ENCODE peak calls at places on chromosomes 2 and 18, in four cellular contexts. One of them, this sample, is unnamed.

GRCh38 chr2:56334622-56335021 is 150.8 kb downstream of the CCDC85A start:
- DNase-seq in ecto neural progenitor cell: no peak
- DNase-seq in WERI-Rb-1: no peak
- DNase-seq in stimulated activated CD8-positive, alpha-beta memory T cell treated with anti-CD3 and anti-CD28 coated beads, Interleukin-4, amount 100 ng/mL, for 1 hour: no peak
- DNase-seq in this sample: no peak

GRCh38 chr2:17386771-17387170 is 131.5 kb downstream of the RAD51AP2 start:
- DNase-seq in stimulated activated CD8-positive, alpha-beta memory T cell treated with anti-CD3 and anti-CD28 coated beads, Interleukin-4, amount 100 ng/mL, for 1 hour: no peak
- DNase-seq in ecto neural progenitor cell: no peak
- DNase-seq in WERI-Rb-1: no peak
- DNase-seq in this sample: no peak

GRCh38 chr18:75679347-75679746 is 251.8 kb upstream of the SMIM21 start:
- DNase-seq in ecto neural progenitor cell: no peak
- DNase-seq in WERI-Rb-1: no peak
- DNase-seq in stimulated activated CD8-positive, alpha-beta memory T cell treated with anti-CD3 and anti-CD28 coated beads, Interleukin-4, amount 100 ng/mL, for 1 hour: no peak
- DNase-seq in this sample: no peak

GRCh38 chr2:80244905-80245584 is 59.5 kb downstream of the LRRTM1 start:
- DNase-seq in WERI-Rb-1: no peak
- DNase-seq in ecto neural progenitor cell: no peak
- DNase-seq in stimulated activated CD8-positive, alpha-beta memory T cell treated with anti-CD3 and anti-CD28 coated beads, Interleukin-4, amount 100 ng/mL, for 1 hour: no peak
- DNase-seq in this sample: no peak

GRCh38 chr2:150630587-150631235 is 143.2 kb upstream of the RND3 start:
- DNase-seq in stimulated activated CD8-positive, alpha-beta memory T cell treated with anti-CD3 and anti-CD28 coated beads, Interleukin-4, amount 100 ng/mL, for 1 hour: no peak
- DNase-seq in ecto neural progenitor cell: no peak
- DNase-seq in WERI-Rb-1: no peak
- DNase-seq in this sample: no peak

GRCh38 chr18:48867978-48868377 is 82.8 kb downstream of the SMAD7 start:
- DNase-seq in stimulated activated CD8-positive, alpha-beta memory T cell treated with anti-CD3 and anti-CD28 coated beads, Interleukin-4, amount 100 ng/mL, for 1 hour: no peak
- DNase-seq in WERI-Rb-1: no peak
- DNase-seq in ecto neural progenitor cell: no peak
- DNase-seq in this sample: no peak

GRCh38 chr2:100603945-100604633 is 41.3 kb downstream of the PDCL3 start:
- DNase-seq in stimulated activated CD8-positive, alpha-beta memory T cell treated with anti-CD3 and anti-CD28 coated beads, Interleukin-4, amount 100 ng/mL, for 1 hour: no peak
- DNase-seq in WERI-Rb-1: no peak
- DNase-seq in ecto neural progenitor cell: no peak
- DNase-seq in this sample: no peak

GRCh38 chr2:160306985-160307384 is 106.9 kb upstream of the ITGB6 start:
- DNase-seq in stimulated activated CD8-positive, alpha-beta memory T cell treated with anti-CD3 and anti-CD28 coated beads, Interleukin-4, amount 100 ng/mL, for 1 hour: no peak
- DNase-seq in ecto neural progenitor cell: no peak
- DNase-seq in WERI-Rb-1: no peak
- DNase-seq in this sample: no peak

GRCh38 chr2:38835015-38835601 is 40.6 kb downstream of the DHX57 start:
- DNase-seq in WERI-Rb-1: no peak
- DNase-seq in ecto neural progenitor cell: no peak
- DNase-seq in stimulated activated CD8-positive, alpha-beta memory T cell treated with anti-CD3 and anti-CD28 coated beads, Interleukin-4, amount 100 ng/mL, for 1 hour: no peak
- DNase-seq in this sample: peak; percentile 5

GRCh38 chr2:54122939-54123338 is 7.5 kb downstream of the ACYP2 start:
- DNase-seq in ecto neural progenitor cell: no peak
- DNase-seq in stimulated activated CD8-positive, alpha-beta memory T cell treated with anti-CD3 and anti-CD28 coated beads, Interleukin-4, amount 100 ng/mL, for 1 hour: no peak
- DNase-seq in WERI-Rb-1: no peak
- DNase-seq in this sample: no peak

GRCh38 chr18:31513189-31513907 is 15.4 kb downstream of the DSG2 start:
- DNase-seq in WERI-Rb-1: no peak
- DNase-seq in ecto neural progenitor cell: no peak
- DNase-seq in stimulated activated CD8-positive, alpha-beta memory T cell treated with anti-CD3 and anti-CD28 coated beads, Interleukin-4, amount 100 ng/mL, for 1 hour: no peak
- DNase-seq in this sample: no peak

GRCh38 chr2:135679125-135679524 is 62.5 kb upstream of the UBXN4 start:
- DNase-seq in stimulated activated CD8-positive, alpha-beta memory T cell treated with anti-CD3 and anti-CD28 coated beads, Interleukin-4, amount 100 ng/mL, for 1 hour: no peak
- DNase-seq in ecto neural progenitor cell: no peak
- DNase-seq in WERI-Rb-1: no peak
- DNase-seq in this sample: no peak

GRCh38 chr18:73645175-73645715 is 502.4 kb downstream of the FBXO15 start:
- DNase-seq in ecto neural progenitor cell: no peak
- DNase-seq in stimulated activated CD8-positive, alpha-beta memory T cell treated with anti-CD3 and anti-CD28 coated beads, Interleukin-4, amount 100 ng/mL, for 1 hour: no peak
- DNase-seq in WERI-Rb-1: no peak
- DNase-seq in this sample: no peak

GRCh38 chr18:41745166-41746049 is 209.6 kb upstream of the PIK3C3 start:
- DNase-seq in WERI-Rb-1: peak; percentile 66
- DNase-seq in stimulated activated CD8-positive, alpha-beta memory T cell treated with anti-CD3 and anti-CD28 coated beads, Interleukin-4, amount 100 ng/mL, for 1 hour: no peak
- DNase-seq in ecto neural progenitor cell: peak; percentile 77
- DNase-seq in this sample: peak; percentile 58

GRCh38 chr2:132416996-132417395 is 391 bp downstream of the GPR39 start:
- DNase-seq in ecto neural progenitor cell: no peak
- DNase-seq in stimulated activated CD8-positive, alpha-beta memory T cell treated with anti-CD3 and anti-CD28 coated beads, Interleukin-4, amount 100 ng/mL, for 1 hour: no peak
- DNase-seq in WERI-Rb-1: peak; percentile 22
- DNase-seq in this sample: peak; percentile 49

GRCh38 chr18:31680836-31681568 is 3.4 kb downstream of the B4GALT6 start:
- DNase-seq in stimulated activated CD8-positive, alpha-beta memory T cell treated with anti-CD3 and anti-CD28 coated beads, Interleukin-4, amount 100 ng/mL, for 1 hour: no peak
- DNase-seq in ecto neural progenitor cell: no peak
- DNase-seq in WERI-Rb-1: no peak
- DNase-seq in this sample: no peak

GRCh38 chr2:216535454-216535995 is 36.9 kb downstream of the RPL37A start:
- DNase-seq in WERI-Rb-1: no peak
- DNase-seq in stimulated activated CD8-positive, alpha-beta memory T cell treated with anti-CD3 and anti-CD28 coated beads, Interleukin-4, amount 100 ng/mL, for 1 hour: no peak
- DNase-seq in ecto neural progenitor cell: no peak
- DNase-seq in this sample: no peak

GRCh38 chr2:67156796-67157195 is 240.3 kb upstream of the ETAA1 start:
- DNase-seq in WERI-Rb-1: no peak
- DNase-seq in stimulated activated CD8-positive, alpha-beta memory T cell treated with anti-CD3 and anti-CD28 coated beads, Interleukin-4, amount 100 ng/mL, for 1 hour: no peak
- DNase-seq in ecto neural progenitor cell: no peak
- DNase-seq in this sample: no peak

GRCh38 chr2:67612576-67612981 is 215.4 kb downstream of the ETAA1 start:
- DNase-seq in ecto neural progenitor cell: no peak
- DNase-seq in WERI-Rb-1: no peak
- DNase-seq in stimulated activated CD8-positive, alpha-beta memory T cell treated with anti-CD3 and anti-CD28 coated beads, Interleukin-4, amount 100 ng/mL, for 1 hour: no peak
- DNase-seq in this sample: no peak

GRCh38 chr2:233225230-233226068 is 26.0 kb upstream of the ATG16L1 start:
- DNase-seq in ecto neural progenitor cell: no peak
- DNase-seq in WERI-Rb-1: no peak
- DNase-seq in stimulated activated CD8-positive, alpha-beta memory T cell treated with anti-CD3 and anti-CD28 coated beads, Interleukin-4, amount 100 ng/mL, for 1 hour: no peak
- DNase-seq in this sample: no peak

GRCh38 chr2:12763486-12763885 is 46.8 kb downstream of the TRIB2 start:
- DNase-seq in WERI-Rb-1: no peak
- DNase-seq in ecto neural progenitor cell: no peak
- DNase-seq in stimulated activated CD8-positive, alpha-beta memory T cell treated with anti-CD3 and anti-CD28 coated beads, Interleukin-4, amount 100 ng/mL, for 1 hour: no peak
- DNase-seq in this sample: no peak

GRCh38 chr2:24973812-24974211 is 2.1 kb upstream of the DNAJC27 start:
- DNase-seq in stimulated activated CD8-positive, alpha-beta memory T cell treated with anti-CD3 and anti-CD28 coated beads, Interleukin-4, amount 100 ng/mL, for 1 hour: no peak
- DNase-seq in WERI-Rb-1: no peak
- DNase-seq in ecto neural progenitor cell: no peak
- DNase-seq in this sample: no peak

GRCh38 chr18:36366994-36367839 is 69.7 kb downstream of the FHOD3 start:
- DNase-seq in ecto neural progenitor cell: no peak
- DNase-seq in WERI-Rb-1: no peak
- DNase-seq in stimulated activated CD8-positive, alpha-beta memory T cell treated with anti-CD3 and anti-CD28 coated beads, Interleukin-4, amount 100 ng/mL, for 1 hour: no peak
- DNase-seq in this sample: no peak

GRCh38 chr2:132623096-132623839 is 46.7 kb downstream of the LYPD1 start:
- DNase-seq in WERI-Rb-1: no peak
- DNase-seq in stimulated activated CD8-positive, alpha-beta memory T cell treated with anti-CD3 and anti-CD28 coated beads, Interleukin-4, amount 100 ng/mL, for 1 hour: no peak
- DNase-seq in ecto neural progenitor cell: no peak
- DNase-seq in this sample: no peak

GRCh38 chr18:79522451-79523220 is 126.9 kb downstream of the NFATC1 start:
- DNase-seq in ecto neural progenitor cell: peak; percentile 48
- DNase-seq in WERI-Rb-1: no peak
- DNase-seq in stimulated activated CD8-positive, alpha-beta memory T cell treated with anti-CD3 and anti-CD28 coated beads, Interleukin-4, amount 100 ng/mL, for 1 hour: peak; percentile 44
- DNase-seq in this sample: no peak

GRCh38 chr2:2719015-2719414 is 387.9 kb upstream of the MYT1L start:
- DNase-seq in ecto neural progenitor cell: no peak
- DNase-seq in WERI-Rb-1: no peak
- DNase-seq in stimulated activated CD8-positive, alpha-beta memory T cell treated with anti-CD3 and anti-CD28 coated beads, Interleukin-4, amount 100 ng/mL, for 1 hour: no peak
- DNase-seq in this sample: no peak

GRCh38 chr2:1788478-1788959 is 44.2 kb upstream of the PXDN start:
- DNase-seq in WERI-Rb-1: no peak
- DNase-seq in ecto neural progenitor cell: no peak
- DNase-seq in stimulated activated CD8-positive, alpha-beta memory T cell treated with anti-CD3 and anti-CD28 coated beads, Interleukin-4, amount 100 ng/mL, for 1 hour: no peak
- DNase-seq in this sample: no peak

GRCh38 chr2:218811382-218811781 is 20.2 kb downstream of the PRKAG3 start:
- DNase-seq in ecto neural progenitor cell: no peak
- DNase-seq in stimulated activated CD8-positive, alpha-beta memory T cell treated with anti-CD3 and anti-CD28 coated beads, Interleukin-4, amount 100 ng/mL, for 1 hour: no peak
- DNase-seq in WERI-Rb-1: no peak
- DNase-seq in this sample: no peak

GRCh38 chr2:206064077-206064476 is 21.9 kb downstream of the INO80D start:
- DNase-seq in WERI-Rb-1: no peak
- DNase-seq in stimulated activated CD8-positive, alpha-beta memory T cell treated with anti-CD3 and anti-CD28 coated beads, Interleukin-4, amount 100 ng/mL, for 1 hour: no peak
- DNase-seq in ecto neural progenitor cell: no peak
- DNase-seq in this sample: no peak

GRCh38 chr2:157893611-157894010 is 17.5 kb upstream of the ACVR1 start:
- DNase-seq in ecto neural progenitor cell: no peak
- DNase-seq in WERI-Rb-1: no peak
- DNase-seq in stimulated activated CD8-positive, alpha-beta memory T cell treated with anti-CD3 and anti-CD28 coated beads, Interleukin-4, amount 100 ng/mL, for 1 hour: no peak
- DNase-seq in this sample: no peak

GRCh38 chr2:215418064-215418963 is 17.6 kb downstream of the FN1 start:
- DNase-seq in stimulated activated CD8-positive, alpha-beta memory T cell treated with anti-CD3 and anti-CD28 coated beads, Interleukin-4, amount 100 ng/mL, for 1 hour: no peak
- DNase-seq in ecto neural progenitor cell: no peak
- DNase-seq in WERI-Rb-1: no peak
- DNase-seq in this sample: no peak

GRCh38 chr2:112711356-112711755 is 9.5 kb upstream of the NT5DC4 start:
- DNase-seq in ecto neural progenitor cell: no peak
- DNase-seq in stimulated activated CD8-positive, alpha-beta memory T cell treated with anti-CD3 and anti-CD28 coated beads, Interleukin-4, amount 100 ng/mL, for 1 hour: no peak
- DNase-seq in WERI-Rb-1: no peak
- DNase-seq in this sample: no peak

GRCh38 chr18:70280007-70280925 is 8.6 kb upstream of the SOCS6 start:
- DNase-seq in stimulated activated CD8-positive, alpha-beta memory T cell treated with anti-CD3 and anti-CD28 coated beads, Interleukin-4, amount 100 ng/mL, for 1 hour: no peak
- DNase-seq in ecto neural progenitor cell: no peak
- DNase-seq in WERI-Rb-1: no peak
- DNase-seq in this sample: no peak

GRCh38 chr2:190765386-190766173 is 115.0 kb upstream of the GLS start:
- DNase-seq in stimulated activated CD8-positive, alpha-beta memory T cell treated with anti-CD3 and anti-CD28 coated beads, Interleukin-4, amount 100 ng/mL, for 1 hour: no peak
- DNase-seq in WERI-Rb-1: no peak
- DNase-seq in ecto neural progenitor cell: no peak
- DNase-seq in this sample: no peak

This sample was measured in NCI-H774.